ENCODE peak calls at places on chromosomes 7 and 10, in eight cellular contexts. One of them, this sample, is unnamed.

GRCh38 chr10:28616514-28616913 is 60.8 kb upstream of the BAMBI start:
- ATAC-seq in activated CD8-positive, alpha-beta T cell treated with anti-CD3 and anti-CD28 coated beads for 36 hours: no peak
- ATAC-seq in aorta: no peak
- ATAC-seq in GM23338: no peak
- ATAC-seq in left lung: no peak
- ATAC-seq in central memory CD8-positive, alpha-beta T cell: no peak
- ATAC-seq in SK-N-SH treated with all-trans-retinoic acid at 6 μM for 48 hours: no peak
- ATAC-seq in activated T-cell treated with anti-CD3 and anti-CD28 coated beads, Interleukin-2, amount 50 U/mL, for 72 hours: no peak
- ATAC-seq in this sample: no peak

GRCh38 chr7:2821842-2822507 is 22.1 kb downstream of the GNA12 start:
- ATAC-seq in activated CD8-positive, alpha-beta T cell treated with anti-CD3 and anti-CD28 coated beads for 36 hours: no peak
- ATAC-seq in aorta: no peak
- ATAC-seq in GM23338: no peak
- ATAC-seq in left lung: no peak
- ATAC-seq in central memory CD8-positive, alpha-beta T cell: no peak
- ATAC-seq in SK-N-SH treated with all-trans-retinoic acid at 6 μM for 48 hours: peak; percentile 81
- ATAC-seq in activated T-cell treated with anti-CD3 and anti-CD28 coated beads, Interleukin-2, amount 50 U/mL, for 72 hours: peak; percentile 36
- ATAC-seq in this sample: no peak

GRCh38 chr10:122062831-122063674 is 74.1 kb downstream of the TACC2 start:
- ATAC-seq in activated CD8-positive, alpha-beta T cell treated with anti-CD3 and anti-CD28 coated beads for 36 hours: no peak
- ATAC-seq in aorta: peak; percentile 94
- ATAC-seq in GM23338: peak; percentile 95
- ATAC-seq in left lung: peak; percentile 98
- ATAC-seq in central memory CD8-positive, alpha-beta T cell: no peak
- ATAC-seq in SK-N-SH treated with all-trans-retinoic acid at 6 μM for 48 hours: peak; percentile 99
- ATAC-seq in activated T-cell treated with anti-CD3 and anti-CD28 coated beads, Interleukin-2, amount 50 U/mL, for 72 hours: no peak
- ATAC-seq in this sample: peak; percentile 98

GRCh38 chr7:33921216-33921938 is 16.0 kb downstream of the BMPER start:
- ATAC-seq in activated CD8-positive, alpha-beta T cell treated with anti-CD3 and anti-CD28 coated beads for 36 hours: no peak
- ATAC-seq in aorta: peak; percentile 24
- ATAC-seq in GM23338: no peak
- ATAC-seq in left lung: no peak
- ATAC-seq in central memory CD8-positive, alpha-beta T cell: no peak
- ATAC-seq in SK-N-SH treated with all-trans-retinoic acid at 6 μM for 48 hours: no peak
- ATAC-seq in activated T-cell treated with anti-CD3 and anti-CD28 coated beads, Interleukin-2, amount 50 U/mL, for 72 hours: no peak
- ATAC-seq in this sample: peak; percentile 60

GRCh38 chr7:20350996-20351692 is 20.4 kb downstream of the ITGB8 start:
- ATAC-seq in activated CD8-positive, alpha-beta T cell treated with anti-CD3 and anti-CD28 coated beads for 36 hours: no peak
- ATAC-seq in aorta: no peak
- ATAC-seq in GM23338: no peak
- ATAC-seq in left lung: no peak
- ATAC-seq in central memory CD8-positive, alpha-beta T cell: no peak
- ATAC-seq in SK-N-SH treated with all-trans-retinoic acid at 6 μM for 48 hours: no peak
- ATAC-seq in activated T-cell treated with anti-CD3 and anti-CD28 coated beads, Interleukin-2, amount 50 U/mL, for 72 hours: no peak
- ATAC-seq in this sample: no peak

GRCh38 chr7:43313628-43314378 is 201.4 kb downstream of the HECW1 start:
- ATAC-seq in activated CD8-positive, alpha-beta T cell treated with anti-CD3 and anti-CD28 coated beads for 36 hours: no peak
- ATAC-seq in aorta: no peak
- ATAC-seq in GM23338: no peak
- ATAC-seq in left lung: no peak
- ATAC-seq in central memory CD8-positive, alpha-beta T cell: no peak
- ATAC-seq in SK-N-SH treated with all-trans-retinoic acid at 6 μM for 48 hours: no peak
- ATAC-seq in activated T-cell treated with anti-CD3 and anti-CD28 coated beads, Interleukin-2, amount 50 U/mL, for 72 hours: peak; percentile 16
- ATAC-seq in this sample: no peak

GRCh38 chr10:131810805-131811137 is 90.0 kb upstream of the PPP2R2D start:
- ATAC-seq in activated CD8-positive, alpha-beta T cell treated with anti-CD3 and anti-CD28 coated beads for 36 hours: no peak
- ATAC-seq in aorta: no peak
- ATAC-seq in GM23338: no peak
- ATAC-seq in left lung: no peak
- ATAC-seq in central memory CD8-positive, alpha-beta T cell: no peak
- ATAC-seq in SK-N-SH treated with all-trans-retinoic acid at 6 μM for 48 hours: no peak
- ATAC-seq in activated T-cell treated with anti-CD3 and anti-CD28 coated beads, Interleukin-2, amount 50 U/mL, for 72 hours: no peak
- ATAC-seq in this sample: no peak

GRCh38 chr10:13690281-13690825 is 103.6 kb downstream of the PRPF18 start:
- ATAC-seq in activated CD8-positive, alpha-beta T cell treated with anti-CD3 and anti-CD28 coated beads for 36 hours: peak; percentile 37
- ATAC-seq in aorta: no peak
- ATAC-seq in GM23338: peak; percentile 86
- ATAC-seq in left lung: no peak
- ATAC-seq in central memory CD8-positive, alpha-beta T cell: no peak
- ATAC-seq in SK-N-SH treated with all-trans-retinoic acid at 6 μM for 48 hours: no peak
- ATAC-seq in activated T-cell treated with anti-CD3 and anti-CD28 coated beads, Interleukin-2, amount 50 U/mL, for 72 hours: peak; percentile 67
- ATAC-seq in this sample: no peak

GRCh38 chr10:32985781-32986350 is 27.8 kb upstream of the ITGB1 start:
- ATAC-seq in activated CD8-positive, alpha-beta T cell treated with anti-CD3 and anti-CD28 coated beads for 36 hours: no peak
- ATAC-seq in aorta: no peak
- ATAC-seq in GM23338: no peak
- ATAC-seq in left lung: peak; percentile 62
- ATAC-seq in central memory CD8-positive, alpha-beta T cell: no peak
- ATAC-seq in SK-N-SH treated with all-trans-retinoic acid at 6 μM for 48 hours: no peak
- ATAC-seq in activated T-cell treated with anti-CD3 and anti-CD28 coated beads, Interleukin-2, amount 50 U/mL, for 72 hours: no peak
- ATAC-seq in this sample: no peak

GRCh38 chr7:1055084-1055450 is 10.7 kb downstream of the GPR146 start:
- ATAC-seq in activated CD8-positive, alpha-beta T cell treated with anti-CD3 and anti-CD28 coated beads for 36 hours: peak; percentile 57
- ATAC-seq in aorta: peak; percentile 53
- ATAC-seq in GM23338: no peak
- ATAC-seq in left lung: peak; percentile 58
- ATAC-seq in central memory CD8-positive, alpha-beta T cell: no peak
- ATAC-seq in SK-N-SH treated with all-trans-retinoic acid at 6 μM for 48 hours: no peak
- ATAC-seq in activated T-cell treated with anti-CD3 and anti-CD28 coated beads, Interleukin-2, amount 50 U/mL, for 72 hours: peak; percentile 52
- ATAC-seq in this sample: peak; percentile 60

GRCh38 chr10:6222755-6223154 is 20.0 kb downstream of the PFKFB3 start:
- ATAC-seq in activated CD8-positive, alpha-beta T cell treated with anti-CD3 and anti-CD28 coated beads for 36 hours: no peak
- ATAC-seq in aorta: no peak
- ATAC-seq in GM23338: no peak
- ATAC-seq in left lung: no peak
- ATAC-seq in central memory CD8-positive, alpha-beta T cell: no peak
- ATAC-seq in SK-N-SH treated with all-trans-retinoic acid at 6 μM for 48 hours: no peak
- ATAC-seq in activated T-cell treated with anti-CD3 and anti-CD28 coated beads, Interleukin-2, amount 50 U/mL, for 72 hours: no peak
- ATAC-seq in this sample: no peak

GRCh38 chr7:92020636-92021035 is 80.0 kb downstream of the AKAP9 start:
- ATAC-seq in activated CD8-positive, alpha-beta T cell treated with anti-CD3 and anti-CD28 coated beads for 36 hours: no peak
- ATAC-seq in aorta: no peak
- ATAC-seq in GM23338: no peak
- ATAC-seq in left lung: no peak
- ATAC-seq in central memory CD8-positive, alpha-beta T cell: no peak
- ATAC-seq in SK-N-SH treated with all-trans-retinoic acid at 6 μM for 48 hours: no peak
- ATAC-seq in activated T-cell treated with anti-CD3 and anti-CD28 coated beads, Interleukin-2, amount 50 U/mL, for 72 hours: no peak
- ATAC-seq in this sample: no peak

GRCh38 chr7:74290999-74291441 is 1.8 kb downstream of the CLIP2 start:
- ATAC-seq in activated CD8-positive, alpha-beta T cell treated with anti-CD3 and anti-CD28 coated beads for 36 hours: no peak
- ATAC-seq in aorta: no peak
- ATAC-seq in GM23338: peak; percentile 12
- ATAC-seq in left lung: no peak
- ATAC-seq in central memory CD8-positive, alpha-beta T cell: no peak
- ATAC-seq in SK-N-SH treated with all-trans-retinoic acid at 6 μM for 48 hours: no peak
- ATAC-seq in activated T-cell treated with anti-CD3 and anti-CD28 coated beads, Interleukin-2, amount 50 U/mL, for 72 hours: no peak
- ATAC-seq in this sample: no peak

GRCh38 chr7:80517177-80517804 is 5.4 kb upstream of the GNAT3 start:
- ATAC-seq in activated CD8-positive, alpha-beta T cell treated with anti-CD3 and anti-CD28 coated beads for 36 hours: no peak
- ATAC-seq in aorta: no peak
- ATAC-seq in GM23338: no peak
- ATAC-seq in left lung: peak; percentile 73
- ATAC-seq in central memory CD8-positive, alpha-beta T cell: no peak
- ATAC-seq in SK-N-SH treated with all-trans-retinoic acid at 6 μM for 48 hours: peak; percentile 32
- ATAC-seq in activated T-cell treated with anti-CD3 and anti-CD28 coated beads, Interleukin-2, amount 50 U/mL, for 72 hours: no peak
- ATAC-seq in this sample: no peak

GRCh38 chr10:21208666-21209316 is 311.7 kb upstream of the NEBL start:
- ATAC-seq in activated CD8-positive, alpha-beta T cell treated with anti-CD3 and anti-CD28 coated beads for 36 hours: no peak
- ATAC-seq in aorta: no peak
- ATAC-seq in GM23338: peak; percentile 40
- ATAC-seq in left lung: peak; percentile 88
- ATAC-seq in central memory CD8-positive, alpha-beta T cell: no peak
- ATAC-seq in SK-N-SH treated with all-trans-retinoic acid at 6 μM for 48 hours: no peak
- ATAC-seq in activated T-cell treated with anti-CD3 and anti-CD28 coated beads, Interleukin-2, amount 50 U/mL, for 72 hours: no peak
- ATAC-seq in this sample: no peak

GRCh38 chr7:32248505-32248904 is 178.3 kb upstream of the PDE1C start:
- ATAC-seq in activated CD8-positive, alpha-beta T cell treated with anti-CD3 and anti-CD28 coated beads for 36 hours: no peak
- ATAC-seq in aorta: no peak
- ATAC-seq in GM23338: no peak
- ATAC-seq in left lung: no peak
- ATAC-seq in central memory CD8-positive, alpha-beta T cell: no peak
- ATAC-seq in SK-N-SH treated with all-trans-retinoic acid at 6 μM for 48 hours: no peak
- ATAC-seq in activated T-cell treated with anti-CD3 and anti-CD28 coated beads, Interleukin-2, amount 50 U/mL, for 72 hours: no peak
- ATAC-seq in this sample: no peak

GRCh38 chr7:110590415-110590814 is 500.5 kb upstream of the LRRN3 start:
- ATAC-seq in activated CD8-positive, alpha-beta T cell treated with anti-CD3 and anti-CD28 coated beads for 36 hours: no peak
- ATAC-seq in aorta: no peak
- ATAC-seq in GM23338: peak; percentile 86
- ATAC-seq in left lung: peak; percentile 97
- ATAC-seq in central memory CD8-positive, alpha-beta T cell: no peak
- ATAC-seq in SK-N-SH treated with all-trans-retinoic acid at 6 μM for 48 hours: no peak
- ATAC-seq in activated T-cell treated with anti-CD3 and anti-CD28 coated beads, Interleukin-2, amount 50 U/mL, for 72 hours: no peak
- ATAC-seq in this sample: no peak

GRCh38 chr10:517872-518475 is 171.5 kb downstream of the DIP2C start:
- ATAC-seq in activated CD8-positive, alpha-beta T cell treated with anti-CD3 and anti-CD28 coated beads for 36 hours: no peak
- ATAC-seq in aorta: no peak
- ATAC-seq in GM23338: no peak
- ATAC-seq in left lung: no peak
- ATAC-seq in central memory CD8-positive, alpha-beta T cell: no peak
- ATAC-seq in SK-N-SH treated with all-trans-retinoic acid at 6 μM for 48 hours: no peak
- ATAC-seq in activated T-cell treated with anti-CD3 and anti-CD28 coated beads, Interleukin-2, amount 50 U/mL, for 72 hours: no peak
- ATAC-seq in this sample: no peak

GRCh38 chr10:870564-871166 is 60.8 kb downstream of the LARP4B start:
- ATAC-seq in activated CD8-positive, alpha-beta T cell treated with anti-CD3 and anti-CD28 coated beads for 36 hours: no peak
- ATAC-seq in aorta: no peak
- ATAC-seq in GM23338: no peak
- ATAC-seq in left lung: no peak
- ATAC-seq in central memory CD8-positive, alpha-beta T cell: no peak
- ATAC-seq in SK-N-SH treated with all-trans-retinoic acid at 6 μM for 48 hours: no peak
- ATAC-seq in activated T-cell treated with anti-CD3 and anti-CD28 coated beads, Interleukin-2, amount 50 U/mL, for 72 hours: peak; percentile 88
- ATAC-seq in this sample: no peak

GRCh38 chr7:48511021-48511579 is 339.8 kb downstream of the ABCA13 start:
- ATAC-seq in activated CD8-positive, alpha-beta T cell treated with anti-CD3 and anti-CD28 coated beads for 36 hours: no peak
- ATAC-seq in aorta: no peak
- ATAC-seq in GM23338: no peak
- ATAC-seq in left lung: no peak
- ATAC-seq in central memory CD8-positive, alpha-beta T cell: no peak
- ATAC-seq in SK-N-SH treated with all-trans-retinoic acid at 6 μM for 48 hours: no peak
- ATAC-seq in activated T-cell treated with anti-CD3 and anti-CD28 coated beads, Interleukin-2, amount 50 U/mL, for 72 hours: no peak
- ATAC-seq in this sample: no peak

GRCh38 chr10:78549536-78549935 is 515.9 kb downstream of the RPS24 start:
- ATAC-seq in activated CD8-positive, alpha-beta T cell treated with anti-CD3 and anti-CD28 coated beads for 36 hours: no peak
- ATAC-seq in aorta: no peak
- ATAC-seq in GM23338: no peak
- ATAC-seq in left lung: no peak
- ATAC-seq in central memory CD8-positive, alpha-beta T cell: no peak
- ATAC-seq in SK-N-SH treated with all-trans-retinoic acid at 6 μM for 48 hours: no peak
- ATAC-seq in activated T-cell treated with anti-CD3 and anti-CD28 coated beads, Interleukin-2, amount 50 U/mL, for 72 hours: no peak
- ATAC-seq in this sample: no peak

GRCh38 chr10:42650374-42650773 is 12.0 kb upstream of the ZNF33B start:
- ATAC-seq in activated CD8-positive, alpha-beta T cell treated with anti-CD3 and anti-CD28 coated beads for 36 hours: no peak
- ATAC-seq in aorta: no peak
- ATAC-seq in GM23338: no peak
- ATAC-seq in left lung: no peak
- ATAC-seq in central memory CD8-positive, alpha-beta T cell: no peak
- ATAC-seq in SK-N-SH treated with all-trans-retinoic acid at 6 μM for 48 hours: no peak
- ATAC-seq in activated T-cell treated with anti-CD3 and anti-CD28 coated beads, Interleukin-2, amount 50 U/mL, for 72 hours: no peak
- ATAC-seq in this sample: no peak

GRCh38 chr10:62687230-62687748 is 117.2 kb upstream of the ADO start:
- ATAC-seq in activated CD8-positive, alpha-beta T cell treated with anti-CD3 and anti-CD28 coated beads for 36 hours: peak; percentile 76
- ATAC-seq in aorta: no peak
- ATAC-seq in GM23338: no peak
- ATAC-seq in left lung: no peak
- ATAC-seq in central memory CD8-positive, alpha-beta T cell: no peak
- ATAC-seq in SK-N-SH treated with all-trans-retinoic acid at 6 μM for 48 hours: no peak
- ATAC-seq in activated T-cell treated with anti-CD3 and anti-CD28 coated beads, Interleukin-2, amount 50 U/mL, for 72 hours: peak; percentile 89
- ATAC-seq in this sample: no peak

GRCh38 chr10:60646966-60647796 is 131.1 kb upstream of the CDK1 start:
- ATAC-seq in activated CD8-positive, alpha-beta T cell treated with anti-CD3 and anti-CD28 coated beads for 36 hours: peak; percentile 58
- ATAC-seq in aorta: no peak
- ATAC-seq in GM23338: peak; percentile 34
- ATAC-seq in left lung: peak; percentile 72
- ATAC-seq in central memory CD8-positive, alpha-beta T cell: peak; percentile 45
- ATAC-seq in SK-N-SH treated with all-trans-retinoic acid at 6 μM for 48 hours: peak; percentile 50
- ATAC-seq in activated T-cell treated with anti-CD3 and anti-CD28 coated beads, Interleukin-2, amount 50 U/mL, for 72 hours: peak; percentile 53
- ATAC-seq in this sample: no peak

GRCh38 chr10:35394934-35395333 is 58.6 kb downstream of the CCNY start:
- ATAC-seq in activated CD8-positive, alpha-beta T cell treated with anti-CD3 and anti-CD28 coated beads for 36 hours: no peak
- ATAC-seq in aorta: no peak
- ATAC-seq in GM23338: no peak
- ATAC-seq in left lung: peak; percentile 16
- ATAC-seq in central memory CD8-positive, alpha-beta T cell: no peak
- ATAC-seq in SK-N-SH treated with all-trans-retinoic acid at 6 μM for 48 hours: no peak
- ATAC-seq in activated T-cell treated with anti-CD3 and anti-CD28 coated beads, Interleukin-2, amount 50 U/mL, for 72 hours: no peak
- ATAC-seq in this sample: no peak

GRCh38 chr7:92967238-92967637 is 130.9 kb upstream of the CDK6 start:
- ATAC-seq in activated CD8-positive, alpha-beta T cell treated with anti-CD3 and anti-CD28 coated beads for 36 hours: no peak
- ATAC-seq in aorta: no peak
- ATAC-seq in GM23338: no peak
- ATAC-seq in left lung: no peak
- ATAC-seq in central memory CD8-positive, alpha-beta T cell: no peak
- ATAC-seq in SK-N-SH treated with all-trans-retinoic acid at 6 μM for 48 hours: no peak
- ATAC-seq in activated T-cell treated with anti-CD3 and anti-CD28 coated beads, Interleukin-2, amount 50 U/mL, for 72 hours: no peak
- ATAC-seq in this sample: no peak

GRCh38 chr10:73183882-73184281 is 16.0 kb downstream of the FAM149B1 start:
- ATAC-seq in activated CD8-positive, alpha-beta T cell treated with anti-CD3 and anti-CD28 coated beads for 36 hours: no peak
- ATAC-seq in aorta: no peak
- ATAC-seq in GM23338: no peak
- ATAC-seq in left lung: no peak
- ATAC-seq in central memory CD8-positive, alpha-beta T cell: no peak
- ATAC-seq in SK-N-SH treated with all-trans-retinoic acid at 6 μM for 48 hours: no peak
- ATAC-seq in activated T-cell treated with anti-CD3 and anti-CD28 coated beads, Interleukin-2, amount 50 U/mL, for 72 hours: no peak
- ATAC-seq in this sample: no peak

GRCh38 chr7:116885724-116886123 is 23.3 kb downstream of the CAPZA2 start:
- ATAC-seq in activated CD8-positive, alpha-beta T cell treated with anti-CD3 and anti-CD28 coated beads for 36 hours: no peak
- ATAC-seq in aorta: no peak
- ATAC-seq in GM23338: no peak
- ATAC-seq in left lung: no peak
- ATAC-seq in central memory CD8-positive, alpha-beta T cell: no peak
- ATAC-seq in SK-N-SH treated with all-trans-retinoic acid at 6 μM for 48 hours: no peak
- ATAC-seq in activated T-cell treated with anti-CD3 and anti-CD28 coated beads, Interleukin-2, amount 50 U/mL, for 72 hours: no peak
- ATAC-seq in this sample: no peak

GRCh38 chr7:129168219-129168991 is 20.0 kb upstream of the SMO start:
- ATAC-seq in activated CD8-positive, alpha-beta T cell treated with anti-CD3 and anti-CD28 coated beads for 36 hours: no peak
- ATAC-seq in aorta: peak; percentile 36
- ATAC-seq in GM23338: peak; percentile 47
- ATAC-seq in left lung: peak; percentile 14
- ATAC-seq in central memory CD8-positive, alpha-beta T cell: no peak
- ATAC-seq in SK-N-SH treated with all-trans-retinoic acid at 6 μM for 48 hours: no peak
- ATAC-seq in activated T-cell treated with anti-CD3 and anti-CD28 coated beads, Interleukin-2, amount 50 U/mL, for 72 hours: no peak
- ATAC-seq in this sample: peak; percentile 13